ENCODE peak calls at places on chromosomes 2 and 18, in nine cellular contexts. Y is AG10803; H is substantia nigra; C is ELR; B is NCI-H1105; T is activated T-helper 1 cell treated with anti-CD3 and anti-CD28 coated beads, Interleukin-2, amount 50 U/mL, for 16 hours; F is IMR-90; R is NCI-H2171; I is PC-3. D is an unnamed sample.

GRCh38 chr2:147553743-147554142 is 291.1 kb upstream of the ACVR2A start:
- DNase-seq in C (no peak), T (no peak), R (no peak), Y (no peak), F (no peak), I (no peak), B (no peak), H (no peak), D (no peak)

GRCh38 chr2:98355881-98356280 is 9.6 kb downstream of the CNGA3 start:
- DNase-seq in F (no peak), T (no peak), C (no peak), I (no peak), H (no peak), B (no peak), R (no peak), Y (no peak), D (no peak)

GRCh38 chr18:12010187-12010802 is 29.0 kb downstream of the IMPA2 start:
- DNase-seq in B (no peak), I (no peak), T (no peak), R (no peak), H (no peak), Y (no peak), F (no peak), C (no peak), D (peak)

GRCh38 chr2:73827018-73827417 is 1.7 kb upstream of the STAMBP start:
- DNase-seq in I (peak), T (no peak), Y (peak), F (peak), R (no peak), C (peak), H (no peak), B (no peak), D (no peak)

GRCh38 chr2:85584857-85585780 is 888 bp downstream of the VAMP5 start:
- DNase-seq in F (peak), B (no peak), T (no peak), R (no peak), Y (peak), I (peak), C (peak), H (no peak), D (no peak)

GRCh38 chr2:204251118-204251757 is 294.0 kb upstream of the PARD3B start:
- DNase-seq in H (no peak), B (no peak), R (no peak), I (no peak), Y (no peak), C (no peak), T (no peak), F (no peak), D (no peak)

GRCh38 chr2:152825834-152826233 is 107.4 kb downstream of the ARL6IP6 start:
- DNase-seq in T (no peak), Y (peak), H (no peak), R (no peak), C (peak), F (peak), B (no peak), I (no peak), D (no peak)

GRCh38 chr18:59649575-59649974 is 47.6 kb downstream of the CCBE1 start:
- DNase-seq in I (no peak), Y (no peak), B (no peak), F (peak), C (no peak), T (no peak), H (no peak), R (no peak), D (no peak)

GRCh38 chr2:29390131-29390530 is 274.9 kb downstream of the CLIP4 start:
- DNase-seq in F (no peak), H (no peak), B (no peak), T (no peak), R (no peak), Y (no peak), I (no peak), C (no peak), D (no peak)

GRCh38 chr18:26091047-26091630 is 726 bp upstream of the SS18 start:
- DNase-seq in I (no peak), C (peak), Y (no peak), T (no peak), R (peak), F (no peak), B (peak), H (no peak), D (peak)

GRCh38 chr2:156673271-156673615 is 237.1 kb downstream of the GPD2 start:
- DNase-seq in C (no peak), Y (no peak), R (no peak), H (no peak), T (no peak), F (no peak), I (no peak), B (no peak), D (no peak)

GRCh38 chr2:220985561-220985960 is 586.5 kb downstream of the EPHA4 start:
- DNase-seq in C (no peak), I (peak), Y (no peak), B (no peak), H (no peak), T (no peak), R (no peak), F (no peak), D (no peak)

GRCh38 chr2:129004940-129005490 is 686.3 kb upstream of the HS6ST1 start:
- DNase-seq in F (no peak), B (no peak), T (no peak), Y (no peak), H (no peak), I (no peak), R (no peak), C (no peak), D (no peak)

GRCh38 chr18:29749699-29750098 is 1292.8 kb downstream of the DSC3 start:
- DNase-seq in B (no peak), I (peak), F (peak), C (peak), H (no peak), R (no peak), Y (peak), T (no peak), D (no peak)

GRCh38 chr18:21112140-21112473 is 494 bp upstream of the ROCK1 start:
- DNase-seq in I (no peak), R (peak), F (no peak), B (no peak), Y (no peak), H (no peak), C (no peak), T (no peak), D (no peak)

GRCh38 chr2:191908874-191909273 is 62.0 kb upstream of the CAVIN2 start:
- DNase-seq in R (no peak), T (no peak), C (no peak), F (no peak), Y (no peak), H (no peak), I (no peak), B (no peak), D (no peak)

GRCh38 chr2:33291278-33292013 is 185.0 kb upstream of the RASGRP3 start:
- DNase-seq in H (no peak), R (no peak), T (no peak), F (peak), B (peak), I (peak), Y (peak), C (peak), D (no peak)

GRCh38 chr2:25856377-25856776 is 21.9 kb downstream of the ASXL2 start:
- DNase-seq in C (no peak), Y (no peak), I (no peak), R (no peak), T (no peak), H (no peak), B (no peak), F (no peak), D (no peak)

GRCh38 chr2:109353806-109354745 is 225.1 kb downstream of the SH3RF3 start:
- DNase-seq in Y (no peak), H (no peak), B (no peak), T (no peak), I (no peak), C (no peak), F (no peak), R (no peak), D (no peak)

GRCh38 chr2:231330311-231330710 is 65.2 kb upstream of the B3GNT7 start:
- DNase-seq in Y (no peak), T (no peak), H (no peak), B (no peak), F (no peak), R (no peak), I (no peak), C (no peak), D (no peak)

GRCh38 chr2:54691439-54692135 is 31.9 kb upstream of the EML6 start:
- DNase-seq in R (peak), H (no peak), C (no peak), B (no peak), Y (no peak), I (no peak), F (no peak), T (no peak), D (no peak)

GRCh38 chr2:74261204-74261864 is 62.9 kb downstream of the MTHFD2 start:
- DNase-seq in F (no peak), I (peak), T (no peak), H (no peak), Y (peak), B (peak), C (peak), R (peak), D (peak)

GRCh38 chr2:181281206-181281832 is 175.9 kb upstream of the ITGA4 start:
- DNase-seq in B (peak), F (no peak), R (peak), T (no peak), H (no peak), C (no peak), I (no peak), Y (no peak), D (no peak)

GRCh38 chr2:241062342-241063092 is 39.6 kb downstream of the MTERF4 start:
- DNase-seq in C (no peak), Y (no peak), H (no peak), I (no peak), R (no peak), T (no peak), F (no peak), B (no peak), D (no peak)

GRCh38 chr2:3349211-3349693 is 28.4 kb downstream of the EIPR1 start:
- DNase-seq in Y (peak), F (peak), C (no peak), H (no peak), T (no peak), I (no peak), B (no peak), R (peak), D (no peak)

GRCh38 chr2:205975082-205975949 is 110.7 kb downstream of the INO80D start:
- DNase-seq in Y (no peak), R (no peak), F (no peak), C (no peak), I (peak), B (no peak), T (no peak), H (no peak), D (peak)

GRCh38 chr2:43178602-43179542 is 47.5 kb downstream of the ZFP36L2 start:
- DNase-seq in I (peak), H (no peak), F (peak), C (peak), R (peak), B (no peak), T (no peak), Y (peak), D (peak)

GRCh38 chr2:46177461-46178089 is 119.6 kb upstream of the EPAS1 start:
- DNase-seq in C (peak), H (no peak), Y (peak), T (no peak), B (no peak), I (no peak), F (peak), R (no peak), D (no peak)

GRCh38 chr2:54459037-54459441 is 2.9 kb downstream of the SPTBN1 start:
- DNase-seq in Y (peak), B (no peak), C (peak), H (no peak), T (no peak), R (no peak), I (peak), F (peak), D (no peak)

GRCh38 chr2:220556658-220557057 is 929.2 kb downstream of the SLC4A3 start:
- DNase-seq in R (no peak), T (no peak), F (peak), C (peak), I (peak), B (no peak), Y (peak), H (no peak), D (no peak)

GRCh38 chr2:83817511-83817910 is 641.6 kb downstream of the SUCLG1 start:
- DNase-seq in T (no peak), Y (peak), H (no peak), R (no peak), B (no peak), I (peak), C (peak), F (no peak), D (no peak)

GRCh38 chr2:215652432-215652831 is 216.6 kb upstream of the FN1 start:
- DNase-seq in Y (peak), F (peak), R (no peak), C (peak), T (no peak), H (no peak), I (no peak), B (no peak), D (no peak)

GRCh38 chr2:24365826-24366225 is 5.5 kb upstream of the ITSN2 start:
- DNase-seq in R (no peak), H (no peak), I (no peak), B (no peak), T (no peak), Y (no peak), C (no peak), F (no peak), D (no peak)